ENCODE peak calls at places on chromosomes 13 and 19, in eight cellular contexts. S is ovary; A is heart left ventricle; F is upper lobe of left lung; K is MM.1S; I is body of pancreas; G is CD8-positive, alpha-beta T cell; L is neural progenitor cell. Y is an unnamed sample. For H3K27me3, the result is how much of the 10 kb centered on the place peaks cover.

GRCh38 chr13:98147521-98147920 is 4.6 kb downstream of the FARP1 start:
- DNase-seq in L (no peak), I (no peak), K (no peak), A (no peak), G (no peak), F (no peak), S (no peak), Y (no peak)

GRCh38 chr13:53023246-53023645 is 5.4 kb upstream of the OLFM4 start:
- DNase-seq in A (no peak), F (no peak), I (no peak), S (no peak), L (no peak), K (no peak), G (no peak), Y (no peak)

GRCh38 chr13:110330491-110331001 is 23.5 kb downstream of the COL4A2 start:
- DNase-seq in G (no peak), S (no peak), K (no peak), I (no peak), L (no peak), A (no peak), F (no peak), Y (peak)

GRCh38 chr13:113848020-113848419 is 15.9 kb downstream of the GAS6 start:
- DNase-seq in A (no peak), S (peak), F (no peak), G (no peak), L (no peak), I (no peak), K (no peak), Y (no peak)

GRCh38 chr13:33189470-33189869 is 96.1 kb downstream of the STARD13 start:
- DNase-seq in F (no peak), K (no peak), S (no peak), I (no peak), A (no peak), G (no peak), L (no peak), Y (no peak)

GRCh38 chr13:28607187-28607955 is 51.6 kb upstream of the POMP start:
- DNase-seq in G (no peak), S (no peak), F (no peak), L (no peak), I (no peak), A (no peak), K (no peak), Y (no peak)

GRCh38 chr19:47719047-47719885 is 6.0 kb downstream of the EHD2 start:
- DNase-seq in K (no peak), G (no peak), A (peak), I (peak), S (peak), F (peak), L (no peak), Y (peak)

GRCh38 chr19:3513198-3514140 is 7.4 kb downstream of the FZR1 start:
- DNase-seq in I (peak), S (no peak), A (no peak), F (no peak), K (no peak), L (no peak), G (no peak), Y (no peak)

GRCh38 chr13:110327036-110327790 is 20.1 kb downstream of the COL4A2 start:
- DNase-seq in G (no peak), I (peak), F (no peak), A (no peak), L (peak), S (no peak), K (no peak), Y (no peak)

GRCh38 chr13:52454459-52454824 is 836 bp upstream of the CKAP2 start:
- DNase-seq in A (no peak), K (peak), G (no peak), L (peak), I (peak), F (peak), S (no peak), Y (no peak)

GRCh38 chr19:6674868-6675305 is 4.9 kb upstream of the TNFSF14 start:
- DNase-seq in L (peak), F (peak), K (peak), S (no peak), I (peak), A (peak), G (peak), Y (peak)

GRCh38 chr19:33705860-33706259 is 84.1 kb downstream of the CHST8 start:
- DNase-seq in A (no peak), F (no peak), S (no peak), K (no peak), I (no peak), L (no peak), G (no peak), Y (no peak)

GRCh38 chr13:114134111-114134943 is 1.9 kb upstream of the RASA3 start:
- DNase-seq in L (peak), S (no peak), A (no peak), G (no peak), I (no peak), K (no peak), F (no peak), Y (no peak)

GRCh38 chr19:12546903-12547302 is 4.4 kb downstream of the ZNF564 start:
- DNase-seq in A (no peak), F (no peak), S (no peak), L (no peak), I (no peak), G (no peak), K (no peak), Y (no peak)

GRCh38 chr19:9995079-9995478 is 15.2 kb downstream of the COL5A3 start:
- DNase-seq in L (no peak), S (no peak), F (no peak), A (peak), I (no peak), K (no peak), G (no peak), Y (no peak)

GRCh38 chr13:32837307-32837972 is 178.8 kb upstream of the KL start:
- DNase-seq in S (no peak), A (no peak), F (no peak), L (no peak), G (no peak), I (no peak), K (no peak), Y (no peak)

GRCh38 chr19:29841559-29842367 is 30.0 kb downstream of the CCNE1 start:
- DNase-seq in I (no peak), A (no peak), G (no peak), L (peak), K (no peak), F (no peak), S (no peak), Y (no peak)

GRCh38 chr19:8663920-8664670 is 33.7 kb downstream of the NFILZ start:
- DNase-seq in L (no peak), S (no peak), A (no peak), F (peak), G (no peak), I (no peak), K (peak), Y (no peak)

GRCh38 chr19:17121736-17122293 is 46.2 kb downstream of the MYO9B start:
- DNase-seq in F (no peak), G (no peak), S (no peak), K (no peak), A (no peak), I (no peak), L (no peak), Y (no peak)

GRCh38 chr19:16301999-16302694 is 22.5 kb upstream of the KLF2 start:
- DNase-seq in I (no peak), K (no peak), G (no peak), L (no peak), S (no peak), A (no peak), F (no peak), Y (no peak)

GRCh38 chr19:5358173-5358800 is 17.7 kb upstream of the PTPRS start:
- DNase-seq in K (no peak), A (no peak), L (peak), I (no peak), G (no peak), F (no peak), S (no peak), Y (no peak)

GRCh38 chr19:17370026-17370587 is 7.0 kb downstream of the PLVAP start:
- DNase-seq in K (peak), G (no peak), F (peak), S (no peak), A (no peak), I (no peak), L (no peak), Y (no peak)

GRCh38 chr13:29946093-29946492 is 95.7 kb upstream of the UBL3 start:
- DNase-seq in L (no peak), I (no peak), K (no peak), S (no peak), A (no peak), F (no peak), G (no peak), Y (no peak)

GRCh38 chr13:25169356-25169755 is 2.7 kb downstream of the AMER2 start:
- DNase-seq in G (no peak), K (no peak), A (no peak), F (no peak), S (no peak), L (no peak), I (no peak), Y (no peak)

GRCh38 chr13:51451467-51452390 is 1.1 kb downstream of the INTS6 start:
- DNase-seq in S (peak), I (peak), L (peak), F (peak), A (peak), G (peak), K (peak), Y (peak)

GRCh38 chr13:63864171-63864902 is 2448.7 kb upstream of the PCDH20 start:
- DNase-seq in L (no peak), F (no peak), I (no peak), G (no peak), A (no peak), S (no peak), K (no peak), Y (no peak)

GRCh38 chr13:84497613-84498012 is 615.3 kb upstream of the SLITRK1 start:
- DNase-seq in K (no peak), L (no peak), A (no peak), G (no peak), F (no peak), S (no peak), I (no peak), Y (no peak)

GRCh38 chr13:96475103-96475502 is 385.2 kb downstream of the HS6ST3 start:
- DNase-seq in K (no peak), G (no peak), L (no peak), F (no peak), S (no peak), I (no peak), A (no peak), Y (no peak)

GRCh38 chr13:114112231-114112825 is 20.1 kb downstream of the RASA3 start:
- DNase-seq in K (no peak), G (no peak), F (peak), S (no peak), A (peak), L (peak), I (no peak), Y (peak)

GRCh38 chr13:110916671-110917142 is 1.8 kb upstream of the ANKRD10 start:
- DNase-seq in G (no peak), L (no peak), A (no peak), S (no peak), K (no peak), I (no peak), F (no peak), Y (no peak)

GRCh38 chr19:30223866-30224688 is 148.1 kb upstream of the ZNF536 start:
- DNase-seq in L (no peak), S (no peak), A (no peak), G (no peak), F (no peak), I (no peak), K (no peak), Y (no peak)

GRCh38 chr19:7940841-7941240 is 2.6 kb downstream of the TIMM44 start:
- DNase-seq in L (no peak), I (no peak), G (no peak), S (no peak), F (no peak), K (no peak), A (peak), Y (no peak)

GRCh38 chr19:17296278-17296677 is 6.9 kb downstream of the ABHD8 start:
- DNase-seq in I (no peak), K (no peak), S (no peak), L (no peak), G (no peak), F (no peak), A (no peak), Y (no peak)

GRCh38 chr13:28527629-28528028 is 32.7 kb upstream of the FLT1 start:
- DNase-seq in S (no peak), A (no peak), L (no peak), F (peak), G (no peak), K (no peak), I (no peak), Y (no peak)

GRCh38 chr19:48751835-48752510 is 468 bp downstream of the FUT1 start:
- DNase-seq in G (no peak), K (no peak), L (peak), F (no peak), A (no peak), I (no peak), S (no peak), Y (no peak)

GRCh38 chr13:28031220-28031903 is 42.9 kb upstream of the URAD start:
- DNase-seq in F (peak), A (peak), K (no peak), L (no peak), S (no peak), I (peak), G (no peak), Y (peak)

GRCh38 chr19:13987101-13987890 is 18.8 kb downstream of the RFX1 start:
- DNase-seq in L (no peak), F (peak), S (no peak), I (no peak), A (no peak), G (no peak), K (no peak), Y (peak)

GRCh38 chr13:97196340-97196739 is 25.8 kb upstream of the MBNL2 start:
- DNase-seq in F (no peak), I (no peak), L (no peak), A (no peak), K (no peak), S (no peak), G (no peak), Y (no peak)

DNA sequence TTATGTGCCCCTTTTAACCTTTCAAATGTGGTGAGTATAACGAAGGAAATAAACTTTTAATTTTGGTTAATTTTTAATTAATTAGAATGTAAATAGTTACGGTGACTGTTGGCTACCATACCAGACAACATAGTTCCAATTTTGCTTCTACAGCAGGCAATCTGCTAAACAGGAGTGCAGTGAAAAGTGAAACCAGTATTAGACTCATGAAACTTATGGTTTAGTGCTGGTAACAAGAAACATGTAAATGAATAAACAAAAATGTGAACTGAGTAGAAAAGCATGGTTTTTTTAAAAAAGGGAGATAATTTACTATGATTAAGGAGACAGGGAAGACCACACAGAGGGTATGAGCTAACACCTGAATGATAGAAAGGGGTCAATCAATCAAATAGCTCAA is 478.4 kb downstream of the PCDH9 start:
- DNase-seq in L (no peak), A (no peak), I (no peak), S (no peak), K (peak), F (no peak), G (no peak), Y (no peak)
- TF ChIP-seq CTCF in L (no peak), A (no peak), I (no peak), S (no peak), K (no peak), F (no peak), G (no peak), Y (no peak)

GRCh38 chr13:105925496-105925895 is 610.0 kb downstream of the EFNB2 start:
- DNase-seq in A (no peak), I (no peak), S (no peak), K (no peak), F (no peak), L (no peak), G (no peak), Y (no peak)
- H3K27ac ChIP-seq in A (no peak), I (no peak), S (no peak), K (no peak), F (no peak), L (no peak), G (no peak), Y (no peak)

GRCh38 chr13:26872444-26873173 is 112.0 kb upstream of the GPR12 start:
- DNase-seq in A (peak), G (peak), L (peak), S (no peak), F (peak), I (peak), K (peak), Y (no peak)

GRCh38 chr13:26878465-26878864 is 117.9 kb upstream of the GPR12 start:
- DNase-seq in A (no peak), L (no peak), I (no peak), K (no peak), F (no peak), S (no peak), G (no peak), Y (no peak)

GRCh38 chr13:26867451-26868067 is 107.0 kb upstream of the GPR12 start:
- DNase-seq in S (no peak), L (peak), K (no peak), A (no peak), F (no peak), G (no peak), I (peak), Y (no peak)

DNA sequence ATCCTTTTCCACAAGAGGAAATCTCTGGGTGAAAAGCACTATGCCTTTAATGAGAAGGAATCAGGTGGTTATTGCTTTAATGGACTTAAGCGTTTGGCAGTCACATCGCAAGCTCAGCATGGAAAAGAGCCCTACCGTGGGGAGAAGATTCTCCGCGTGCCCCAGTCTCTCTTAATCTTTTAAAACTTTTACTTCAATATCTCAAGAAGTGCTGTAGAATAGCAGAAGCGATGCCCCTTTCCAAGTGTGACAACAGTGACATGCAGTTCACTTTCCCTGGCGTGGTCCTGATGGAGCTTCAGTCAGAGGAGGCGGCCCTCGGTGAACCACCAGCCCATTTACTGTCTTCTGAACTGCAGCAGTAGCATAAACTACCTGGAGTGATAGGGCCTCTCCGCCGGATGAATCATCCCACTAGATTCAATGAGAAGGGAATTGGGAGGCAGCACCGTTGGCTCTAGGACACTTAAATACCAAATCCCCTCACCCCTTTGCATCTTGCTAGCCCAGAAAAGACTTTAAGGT is 112.7 kb upstream of the GPR12 start:
- DNase-seq in A (no peak), L (peak), I (no peak), S (no peak), G (no peak), F (no peak), K (no peak), Y (no peak)
- H3K27me3 ChIP-seq in A (under half), L (under half), I (under half), S (under half), G (under half), F (under half), K (under half), Y (under half)

GRCh38 chr13:102089177-102089576 is 312.7 kb downstream of the FGF14 start:
- DNase-seq in A (no peak), S (no peak), G (no peak), F (no peak), K (no peak), I (no peak), L (no peak), Y (no peak)
- TF ChIP-seq CTCF in A (no peak), S (no peak), G (no peak), F (no peak), K (peak), I (no peak), L (peak), Y (no peak)

GRCh38 chr19:36047835-36048234 is 6.2 kb downstream of the THAP8 start:
- DNase-seq in F (no peak), L (no peak), S (no peak), K (no peak), G (no peak), I (no peak), A (no peak), Y (no peak)
- H3K27ac ChIP-seq in F (no peak), L (no peak), S (no peak), K (no peak), G (no peak), I (no peak), A (no peak), Y (no peak)

GRCh38 chr19:41922585-41922984 is 5.7 kb downstream of the ERFL start:
- DNase-seq in F (no peak), A (no peak), S (no peak), L (no peak), G (no peak), K (no peak), I (no peak), Y (no peak)

GRCh38 chr19:41921280-41922219 is 6.7 kb downstream of the ERFL start:
- DNase-seq in F (no peak), L (no peak), S (no peak), I (no peak), A (no peak), K (no peak), G (no peak), Y (no peak)

GRCh38 chr19:41920878-41921277 is 7.4 kb downstream of the ERFL start:
- DNase-seq in A (no peak), I (no peak), G (no peak), F (no peak), K (no peak), S (no peak), L (no peak), Y (no peak)

GRCh38 chr19:41923045-41923788 is 5.0 kb downstream of the ERFL start:
- DNase-seq in G (no peak), S (no peak), A (no peak), F (no peak), K (no peak), L (no peak), I (no peak), Y (no peak)

GRCh38 chr19:41922220-41922576 is 6.1 kb downstream of the ERFL start:
- DNase-seq in G (no peak), L (no peak), S (no peak), F (no peak), K (no peak), I (no peak), A (no peak), Y (no peak)
- H3K27me3 ChIP-seq in G (under half), L (half or more), S (under half), F (under half), K (half or more), I (under half), A (half or more), Y (under half)

DNA sequence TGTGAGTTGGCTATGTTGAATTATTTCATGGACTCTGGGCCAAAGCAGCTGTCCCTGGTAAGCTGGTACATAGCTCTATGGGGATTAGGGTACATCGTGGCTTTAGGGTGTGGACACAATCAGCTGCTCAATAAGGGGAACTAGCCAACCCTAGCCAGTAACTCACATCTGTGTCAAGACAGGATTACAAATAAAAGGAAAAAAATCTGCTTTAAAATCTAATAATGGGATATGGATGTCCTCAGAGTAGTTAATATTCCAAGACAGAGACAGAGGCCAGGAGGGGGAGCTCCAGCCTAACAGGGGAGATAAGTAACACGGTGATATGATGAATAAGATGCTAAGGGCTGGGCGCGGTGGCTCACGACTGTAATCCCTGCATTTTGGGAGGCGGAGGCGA is 21.1 kb upstream of the ZNF766 start:
- DNase-seq in F (peak), L (peak), S (peak), A (peak), G (peak), I (peak), K (peak), Y (peak)
- TF ChIP-seq CTCF in F (no peak), L (peak), S (no peak), A (peak), G (peak), I (peak), K (peak), Y (peak)

GRCh38 chr19:53982611-53983010 is 8.8 kb upstream of the CACNG6 start:
- DNase-seq in G (no peak), F (peak), L (peak), S (no peak), I (peak), A (peak), K (no peak), Y (no peak)

GRCh38 chr19:53982056-53982455 is 9.4 kb upstream of the CACNG6 start:
- DNase-seq in K (no peak), G (no peak), A (no peak), I (peak), L (peak), F (no peak), S (no peak), Y (no peak)

GRCh38 chr19:53980553-53981407 is 10.7 kb upstream of the CACNG6 start:
- DNase-seq in G (no peak), F (no peak), A (no peak), L (peak), K (no peak), S (no peak), I (no peak), Y (no peak)

GRCh38 chr19:53983457-53984289 is 7.8 kb upstream of the CACNG6 start:
- DNase-seq in S (no peak), L (no peak), F (no peak), G (no peak), A (no peak), I (no peak), K (no peak), Y (no peak)

GRCh38 chr19:53981408-53981998 is 9.9 kb upstream of the CACNG6 start:
- DNase-seq in L (no peak), A (no peak), S (no peak), I (no peak), K (no peak), G (no peak), F (no peak), Y (no peak)
- H3K27ac ChIP-seq in L (no peak), A (no peak), S (no peak), I (no peak), K (no peak), G (no peak), F (no peak), Y (no peak)